ENCODE peak calls at places on chromosome 14, in six cellular contexts. F is AG10803, M is DMS153, J is mesothelial cell of epicardium, S is HCEC 1CT, D is kidney glomerular epithelial cell. B is an unnamed sample.

GRCh38 chr14:89137514-89138163 is 279.4 kb downstream of the FOXN3 start:
- DNase-seq in F (peak; percentile 95), M (no peak), J (no peak), S (peak; percentile 92), D (peak; percentile 82), B (peak; percentile 95)

GRCh38 chr14:52961060-52961639 is 10.3 kb upstream of the FERMT2 start:
- DNase-seq in F (peak; percentile 58), M (peak; percentile 49), J (no peak), S (peak; percentile 72), D (peak; percentile 50), B (peak; percentile 77)

GRCh38 chr14:23028800-23029199 is 5.9 kb downstream of the PSMB5 start:
- DNase-seq in F (no peak), M (no peak), J (no peak), S (no peak), D (no peak), B (no peak)

GRCh38 chr14:27391331-27391730 is 793.5 kb upstream of the NOVA1 start:
- DNase-seq in F (peak; percentile 8), M (no peak), J (no peak), S (peak; percentile 64), D (no peak), B (no peak)

GRCh38 chr14:91280129-91280528 is 35.6 kb upstream of the GPR68 start:
- DNase-seq in F (no peak), M (peak; percentile 46), J (no peak), S (no peak), D (no peak), B (no peak)

GRCh38 chr14:94267352-94267751 is 25.7 kb downstream of the SERPINA10 start:
- DNase-seq in F (no peak), M (no peak), J (no peak), S (no peak), D (no peak), B (no peak)

GRCh38 chr14:34251662-34252061 is 210.4 kb downstream of the SPTSSA start:
- DNase-seq in F (no peak), M (no peak), J (no peak), S (no peak), D (no peak), B (no peak)

GRCh38 chr14:51008416-51008815 is 64.1 kb upstream of the PYGL start:
- DNase-seq in F (no peak), M (no peak), J (no peak), S (no peak), D (no peak), B (no peak)

GRCh38 chr14:87874676-87875075 is 118.3 kb downstream of the GALC start:
- DNase-seq in F (no peak), M (no peak), J (no peak), S (no peak), D (no peak), B (no peak)

GRCh38 chr14:92703516-92703915 is 44.9 kb downstream of the LGMN start:
- DNase-seq in F (no peak), M (no peak), J (no peak), S (no peak), D (no peak), B (no peak)

GRCh38 chr14:65421201-65421981 is 8.9 kb downstream of the FUT8 start:
- DNase-seq in F (peak; percentile 89), M (no peak), J (no peak), S (peak; percentile 69), D (peak; percentile 88), B (peak; percentile 60)

GRCh38 chr14:53571990-53572389 is 384.6 kb downstream of the BMP4 start:
- DNase-seq in F (no peak), M (no peak), J (peak; percentile 44), S (no peak), D (peak; percentile 1), B (no peak)

GRCh38 chr14:91317381-91318313 is 73.1 kb upstream of the GPR68 start:
- DNase-seq in F (no peak), M (no peak), J (no peak), S (no peak), D (no peak), B (no peak)

GRCh38 chr14:30153662-30154061 is 226.0 kb upstream of the PRKD1 start:
- DNase-seq in F (peak; percentile 18), M (no peak), J (no peak), S (no peak), D (no peak), B (no peak)

GRCh38 chr14:91315844-91316267 is 71.4 kb upstream of the GPR68 start:
- DNase-seq in F (no peak), M (no peak), J (no peak), S (no peak), D (no peak), B (no peak)

GRCh38 chr14:39733741-39734140 is 301.5 kb upstream of the FBXO33 start:
- DNase-seq in F (no peak), M (no peak), J (no peak), S (no peak), D (no peak), B (no peak)

GRCh38 chr14:55416866-55417265 is 5.2 kb upstream of the ATG14 start:
- DNase-seq in F (no peak), M (no peak), J (no peak), S (peak; percentile 32), D (no peak), B (no peak)

GRCh38 chr14:74834682-74835392 is 41.1 kb downstream of the PROX2 start:
- DNase-seq in F (no peak), M (no peak), J (no peak), S (no peak), D (peak; percentile 31), B (no peak)

GRCh38 chr14:89576132-89576923 is 159.3 kb upstream of the FOXN3 start:
- DNase-seq in F (no peak), M (peak; percentile 38), J (no peak), S (no peak), D (no peak), B (no peak)

GRCh38 chr14:105602799-105603763 is 76.7 kb downstream of the TMEM121 start:
- DNase-seq in F (no peak), M (no peak), J (no peak), S (no peak), D (no peak), B (peak; percentile 4)

GRCh38 chr14:33728010-33728498 is 222.8 kb downstream of the EGLN3 start:
- DNase-seq in F (no peak), M (no peak), J (no peak), S (no peak), D (peak; percentile 20), B (no peak)

GRCh38 chr14:38143170-38143569 is 64.5 kb upstream of the SSTR1 start:
- DNase-seq in F (peak; percentile 67), M (no peak), J (no peak), S (peak; percentile 57), D (no peak), B (peak; percentile 12)

GRCh38 chr14:105483300-105484068 is 3.2 kb upstream of the CRIP1 start:
- DNase-seq in F (no peak), M (no peak), J (no peak), S (no peak), D (no peak), B (no peak)

GRCh38 chr14:37056473-37056872 is 115.9 kb downstream of the SLC25A21 start:
- DNase-seq in F (peak; percentile 52), M (no peak), J (no peak), S (peak; percentile 59), D (peak; percentile 37), B (peak; percentile 56)

GRCh38 chr14:75770635-75771034 is 109.6 kb downstream of the TTLL5 start:
- DNase-seq in F (no peak), M (no peak), J (no peak), S (no peak), D (no peak), B (no peak)

GRCh38 chr14:75016815-75017214 is 14.1 kb downstream of the EIF2B2 start:
- DNase-seq in F (no peak), M (no peak), J (no peak), S (no peak), D (no peak), B (no peak)

GRCh38 chr14:104322531-104323466 is 184.4 kb downstream of the KIF26A start:
- DNase-seq in F (no peak), M (peak; percentile 14), J (no peak), S (no peak), D (no peak), B (no peak)

GRCh38 chr14:72708708-72709475 is 185.0 kb downstream of the DPF3 start:
- DNase-seq in F (no peak), M (no peak), J (no peak), S (no peak), D (no peak), B (no peak)

GRCh38 chr14:49915085-49915484 is 22.2 kb downstream of the ARF6 start:
- DNase-seq in F (no peak), M (no peak), J (no peak), S (no peak), D (no peak), B (no peak)

GRCh38 chr14:30998100-30998706 is 27.2 kb upstream of the AP4S1 start:
- DNase-seq in F (no peak), M (no peak), J (no peak), S (no peak), D (no peak), B (no peak)

GRCh38 chr14:59254146-59254910 is 65.9 kb downstream of the DAAM1 start:
- DNase-seq in F (peak; percentile 98), M (no peak), J (no peak), S (peak; percentile 86), D (no peak), B (peak; percentile 67)

GRCh38 chr14:56891226-56891625 is 80.9 kb upstream of the OTX2 start:
- DNase-seq in F (no peak), M (no peak), J (no peak), S (no peak), D (no peak), B (no peak)

GRCh38 chr14:64778114-64778754 is 74.0 kb downstream of the PLEKHG3 start:
- DNase-seq in F (no peak), M (no peak), J (no peak), S (no peak), D (no peak), B (no peak)

GRCh38 chr14:91005716-91006115 is 54.7 kb downstream of the RPS6KA5 start:
- DNase-seq in F (no peak), M (no peak), J (no peak), S (no peak), D (no peak), B (no peak)

GRCh38 chr14:69170848-69171247 is 17.9 kb upstream of the DCAF5 start:
- DNase-seq in F (peak; percentile 23), M (no peak), J (no peak), S (peak; percentile 52), D (no peak), B (no peak)

GRCh38 chr14:67319142-67319541 is 40.5 kb downstream of the ATP6V1D start:
- DNase-seq in F (peak; percentile 9), M (no peak), J (no peak), S (peak; percentile 51), D (no peak), B (no peak)

GRCh38 chr14:99179946-99180345 is 92.1 kb downstream of the BCL11B start:
- DNase-seq in F (no peak), M (no peak), J (no peak), S (no peak), D (no peak), B (no peak)

GRCh38 chr14:92280554-92281262 is 42.3 kb upstream of the SLC24A4 start:
- DNase-seq in F (no peak), M (no peak), J (no peak), S (no peak), D (no peak), B (no peak)

GRCh38 chr14:37597538-37598084 is 2.2 kb downstream of the TTC6 start:
- DNase-seq in F (peak; percentile 10), M (peak; percentile 83), J (no peak), S (peak; percentile 43), D (no peak), B (no peak)